ENCODE peak calls at places on chromosomes 12 and 14, in eight cellular contexts. One of them, this sample, is unnamed.

GRCh38 chr12:69392146-69392928 is 32.8 kb downstream of the YEATS4 start:
- DNase-seq in heart left ventricle: no peak
- DNase-seq in neural progenitor cell: no peak
- DNase-seq in CD8-positive, alpha-beta T cell: no peak
- DNase-seq in GM13977: peak
- DNase-seq in SK-N-SH: no peak
- DNase-seq in GM20000: peak
- DNase-seq in cardiac fibroblast: no peak
- DNase-seq in this sample: peak

GRCh38 chr12:29625359-29625953 is 128.0 kb upstream of the OVCH1 start:
- DNase-seq in neural progenitor cell: no peak
- DNase-seq in SK-N-SH: no peak
- DNase-seq in CD8-positive, alpha-beta T cell: no peak
- DNase-seq in GM13977: no peak
- DNase-seq in heart left ventricle: no peak
- DNase-seq in GM20000: no peak
- DNase-seq in cardiac fibroblast: peak
- DNase-seq in this sample: no peak

GRCh38 chr12:57745485-57745881 is 644 bp downstream of the TSPAN31 start:
- DNase-seq in GM20000: no peak
- DNase-seq in SK-N-SH: no peak
- DNase-seq in cardiac fibroblast: no peak
- DNase-seq in heart left ventricle: no peak
- DNase-seq in GM13977: no peak
- DNase-seq in neural progenitor cell: peak
- DNase-seq in CD8-positive, alpha-beta T cell: no peak
- DNase-seq in this sample: no peak

GRCh38 chr12:39341179-39341578 is 101.7 kb downstream of the KIF21A start:
- DNase-seq in CD8-positive, alpha-beta T cell: no peak
- DNase-seq in SK-N-SH: no peak
- DNase-seq in GM13977: peak
- DNase-seq in neural progenitor cell: no peak
- DNase-seq in heart left ventricle: no peak
- DNase-seq in cardiac fibroblast: no peak
- DNase-seq in GM20000: peak
- DNase-seq in this sample: peak

GRCh38 chr12:117875652-117876491 is 92.9 kb downstream of the KSR2 start:
- DNase-seq in heart left ventricle: no peak
- DNase-seq in GM13977: peak
- DNase-seq in neural progenitor cell: peak
- DNase-seq in cardiac fibroblast: peak
- DNase-seq in CD8-positive, alpha-beta T cell: peak
- DNase-seq in SK-N-SH: peak
- DNase-seq in GM20000: no peak
- DNase-seq in this sample: peak

GRCh38 chr12:74111688-74112360 is 425.8 kb upstream of the ATXN7L3B start:
- DNase-seq in cardiac fibroblast: no peak
- DNase-seq in GM20000: no peak
- DNase-seq in SK-N-SH: peak
- DNase-seq in heart left ventricle: no peak
- DNase-seq in GM13977: no peak
- DNase-seq in CD8-positive, alpha-beta T cell: no peak
- DNase-seq in neural progenitor cell: peak
- DNase-seq in this sample: peak

GRCh38 chr12:132620893-132621656 is 2.5 kb downstream of the P2RX2 start:
- DNase-seq in GM13977: no peak
- DNase-seq in SK-N-SH: no peak
- DNase-seq in cardiac fibroblast: no peak
- DNase-seq in neural progenitor cell: no peak
- DNase-seq in heart left ventricle: no peak
- DNase-seq in GM20000: no peak
- DNase-seq in CD8-positive, alpha-beta T cell: no peak
- DNase-seq in this sample: no peak

GRCh38 chr14:63727736-63728728 is at the start of gene SGPP1:
- DNase-seq in SK-N-SH: peak
- DNase-seq in cardiac fibroblast: peak
- DNase-seq in GM13977: peak
- DNase-seq in GM20000: peak
- DNase-seq in CD8-positive, alpha-beta T cell: peak
- DNase-seq in neural progenitor cell: peak
- DNase-seq in heart left ventricle: peak
- DNase-seq in this sample: peak

GRCh38 chr12:33427071-33427470 is 12.5 kb downstream of the SYT10 start:
- DNase-seq in GM13977: no peak
- DNase-seq in GM20000: no peak
- DNase-seq in heart left ventricle: no peak
- DNase-seq in cardiac fibroblast: no peak
- DNase-seq in SK-N-SH: no peak
- DNase-seq in neural progenitor cell: peak
- DNase-seq in CD8-positive, alpha-beta T cell: no peak
- DNase-seq in this sample: peak

GRCh38 chr14:89332031-89332430 is 85.0 kb downstream of the FOXN3 start:
- DNase-seq in GM20000: no peak
- DNase-seq in cardiac fibroblast: no peak
- DNase-seq in SK-N-SH: no peak
- DNase-seq in neural progenitor cell: no peak
- DNase-seq in CD8-positive, alpha-beta T cell: no peak
- DNase-seq in GM13977: no peak
- DNase-seq in heart left ventricle: no peak
- DNase-seq in this sample: peak

GRCh38 chr14:77002335-77002734 is 26.2 kb downstream of the IRF2BPL start:
- DNase-seq in neural progenitor cell: no peak
- DNase-seq in SK-N-SH: no peak
- DNase-seq in GM20000: no peak
- DNase-seq in cardiac fibroblast: no peak
- DNase-seq in CD8-positive, alpha-beta T cell: no peak
- DNase-seq in GM13977: no peak
- DNase-seq in heart left ventricle: no peak
- DNase-seq in this sample: no peak
- TF ChIP-seq CTCF in neural progenitor cell: no peak
- TF ChIP-seq CTCF in SK-N-SH: no peak
- TF ChIP-seq CTCF in GM20000: no peak
- TF ChIP-seq CTCF in cardiac fibroblast: no peak
- TF ChIP-seq CTCF in CD8-positive, alpha-beta T cell: no peak
- TF ChIP-seq CTCF in GM13977: no peak
- TF ChIP-seq CTCF in heart left ventricle: no peak
- TF ChIP-seq CTCF in this sample: no peak

GRCh38 chr14:30875788-30876053 is 1.4 kb downstream of the COCH start:
- DNase-seq in CD8-positive, alpha-beta T cell: no peak
- DNase-seq in neural progenitor cell: peak
- DNase-seq in cardiac fibroblast: no peak
- DNase-seq in GM13977: no peak
- DNase-seq in SK-N-SH: no peak
- DNase-seq in GM20000: no peak
- DNase-seq in heart left ventricle: no peak
- DNase-seq in this sample: no peak

GRCh38 chr14:30873308-30874119 is 845 bp upstream of the COCH start:
- DNase-seq in SK-N-SH: no peak
- DNase-seq in cardiac fibroblast: no peak
- DNase-seq in GM20000: no peak
- DNase-seq in neural progenitor cell: no peak
- DNase-seq in GM13977: no peak
- DNase-seq in heart left ventricle: no peak
- DNase-seq in CD8-positive, alpha-beta T cell: no peak
- DNase-seq in this sample: no peak

GRCh38 chr14:30872602-30873001 is 1.8 kb upstream of the COCH start:
- DNase-seq in GM20000: no peak
- DNase-seq in GM13977: no peak
- DNase-seq in SK-N-SH: no peak
- DNase-seq in heart left ventricle: no peak
- DNase-seq in neural progenitor cell: peak
- DNase-seq in CD8-positive, alpha-beta T cell: no peak
- DNase-seq in cardiac fibroblast: no peak
- DNase-seq in this sample: no peak

GRCh38 chr14:30874999-30875787 is 834 bp downstream of the COCH start:
- DNase-seq in CD8-positive, alpha-beta T cell: no peak
- DNase-seq in neural progenitor cell: peak
- DNase-seq in SK-N-SH: no peak
- DNase-seq in GM20000: peak
- DNase-seq in cardiac fibroblast: no peak
- DNase-seq in GM13977: peak
- DNase-seq in heart left ventricle: no peak
- DNase-seq in this sample: peak

GRCh38 chr14:30874120-30874998 is at the start of gene COCH:
- DNase-seq in GM20000: peak
- DNase-seq in neural progenitor cell: peak
- DNase-seq in cardiac fibroblast: no peak
- DNase-seq in CD8-positive, alpha-beta T cell: peak
- DNase-seq in GM13977: peak
- DNase-seq in SK-N-SH: peak
- DNase-seq in heart left ventricle: peak
- DNase-seq in this sample: peak
- TF ChIP-seq CTCF in GM20000: peak
- TF ChIP-seq CTCF in neural progenitor cell: peak
- TF ChIP-seq CTCF in cardiac fibroblast: no peak
- TF ChIP-seq CTCF in CD8-positive, alpha-beta T cell: no peak
- TF ChIP-seq CTCF in GM13977: peak
- TF ChIP-seq CTCF in SK-N-SH: peak
- TF ChIP-seq CTCF in heart left ventricle: peak
- TF ChIP-seq CTCF in this sample: peak

GRCh38 chr12:31117203-31118011 is 43.7 kb downstream of the DDX11 start:
- DNase-seq in GM13977: peak
- DNase-seq in GM20000: peak
- DNase-seq in neural progenitor cell: peak
- DNase-seq in SK-N-SH: peak
- DNase-seq in CD8-positive, alpha-beta T cell: peak
- DNase-seq in cardiac fibroblast: peak
- DNase-seq in heart left ventricle: no peak
- DNase-seq in this sample: peak
- TF ChIP-seq CTCF in GM13977: peak
- TF ChIP-seq CTCF in GM20000: peak
- TF ChIP-seq CTCF in neural progenitor cell: peak
- TF ChIP-seq CTCF in SK-N-SH: peak
- TF ChIP-seq CTCF in CD8-positive, alpha-beta T cell: peak
- TF ChIP-seq CTCF in cardiac fibroblast: peak
- TF ChIP-seq CTCF in heart left ventricle: peak
- TF ChIP-seq CTCF in this sample: peak

GRCh38 chr12:93902736-93903562 is 225.8 kb downstream of the CRADD start:
- DNase-seq in heart left ventricle: no peak
- DNase-seq in GM20000: no peak
- DNase-seq in CD8-positive, alpha-beta T cell: no peak
- DNase-seq in cardiac fibroblast: no peak
- DNase-seq in GM13977: no peak
- DNase-seq in neural progenitor cell: no peak
- DNase-seq in SK-N-SH: no peak
- DNase-seq in this sample: no peak
- TF ChIP-seq CTCF in heart left ventricle: no peak
- TF ChIP-seq CTCF in GM20000: no peak
- TF ChIP-seq CTCF in CD8-positive, alpha-beta T cell: no peak
- TF ChIP-seq CTCF in cardiac fibroblast: no peak
- TF ChIP-seq CTCF in GM13977: no peak
- TF ChIP-seq CTCF in neural progenitor cell: no peak
- TF ChIP-seq CTCF in SK-N-SH: no peak
- TF ChIP-seq CTCF in this sample: no peak

GRCh38 chr14:75981826-75982723 is at the start of gene TGFB3:
- DNase-seq in cardiac fibroblast: peak
- DNase-seq in CD8-positive, alpha-beta T cell: peak
- DNase-seq in heart left ventricle: peak
- DNase-seq in GM13977: peak
- DNase-seq in SK-N-SH: peak
- DNase-seq in neural progenitor cell: peak
- DNase-seq in GM20000: peak
- DNase-seq in this sample: peak

GRCh38 chr14:75982724-75983358 is 1.0 kb upstream of the TGFB3 start:
- DNase-seq in GM13977: peak
- DNase-seq in GM20000: no peak
- DNase-seq in SK-N-SH: no peak
- DNase-seq in neural progenitor cell: no peak
- DNase-seq in cardiac fibroblast: peak
- DNase-seq in CD8-positive, alpha-beta T cell: no peak
- DNase-seq in heart left ventricle: peak
- DNase-seq in this sample: no peak

GRCh38 chr14:75980856-75981255 is 939 bp downstream of the TGFB3 start:
- DNase-seq in heart left ventricle: peak
- DNase-seq in SK-N-SH: peak
- DNase-seq in cardiac fibroblast: peak
- DNase-seq in CD8-positive, alpha-beta T cell: no peak
- DNase-seq in GM13977: no peak
- DNase-seq in neural progenitor cell: no peak
- DNase-seq in GM20000: no peak
- DNase-seq in this sample: no peak

GRCh38 chr14:75979641-75980422 is 2.0 kb downstream of the TGFB3 start:
- DNase-seq in cardiac fibroblast: peak
- DNase-seq in GM20000: no peak
- DNase-seq in neural progenitor cell: no peak
- DNase-seq in CD8-positive, alpha-beta T cell: no peak
- DNase-seq in GM13977: no peak
- DNase-seq in SK-N-SH: peak
- DNase-seq in heart left ventricle: no peak
- DNase-seq in this sample: no peak

DNA sequence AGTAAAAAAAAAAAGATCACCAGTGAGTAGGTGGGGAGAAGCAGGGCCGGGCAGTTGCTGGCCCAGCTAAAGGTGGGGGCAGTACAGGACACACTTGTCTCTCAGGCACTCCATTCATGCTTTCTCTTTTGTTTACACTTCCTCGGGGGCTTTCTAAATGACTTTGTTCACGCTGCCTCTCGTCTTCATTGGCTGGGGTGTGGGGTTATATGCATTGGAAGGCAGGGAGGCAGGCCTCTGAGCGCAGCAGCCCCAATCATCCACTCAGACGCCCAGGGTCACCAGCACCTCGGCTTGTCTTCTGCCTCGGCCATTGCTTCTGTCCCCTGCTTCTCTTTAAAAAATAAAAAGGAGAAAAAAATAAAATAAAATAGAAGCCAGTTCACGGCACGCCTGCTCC is 369 bp downstream of the TGFB3 start:
- DNase-seq in cardiac fibroblast: no peak
- DNase-seq in GM13977: peak
- DNase-seq in GM20000: peak
- DNase-seq in CD8-positive, alpha-beta T cell: peak
- DNase-seq in SK-N-SH: no peak
- DNase-seq in neural progenitor cell: peak
- DNase-seq in heart left ventricle: no peak
- DNase-seq in this sample: peak
- TF ChIP-seq CTCF in cardiac fibroblast: no peak
- TF ChIP-seq CTCF in GM13977: no peak
- TF ChIP-seq CTCF in GM20000: no peak
- TF ChIP-seq CTCF in CD8-positive, alpha-beta T cell: no peak
- TF ChIP-seq CTCF in SK-N-SH: no peak
- TF ChIP-seq CTCF in neural progenitor cell: no peak
- TF ChIP-seq CTCF in heart left ventricle: no peak
- TF ChIP-seq CTCF in this sample: no peak

DNA sequence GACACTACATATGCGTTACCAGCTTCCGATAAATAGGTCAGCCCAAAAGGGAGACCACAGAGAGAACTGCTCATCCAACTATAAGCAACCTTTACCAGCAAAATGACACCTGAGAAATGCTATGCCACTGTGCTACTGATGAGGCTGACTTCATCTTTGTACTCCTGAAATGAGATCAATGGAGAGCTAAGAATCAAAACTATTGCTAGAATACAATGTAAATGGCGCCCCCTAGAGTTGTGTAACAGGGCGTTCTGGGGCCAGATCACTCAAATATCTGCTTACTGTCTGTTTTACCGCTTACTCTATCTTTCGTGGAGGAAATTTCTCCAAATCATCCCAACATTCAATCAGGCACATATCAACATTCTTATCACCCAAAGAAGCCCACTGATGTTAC is 4.6 kb downstream of the ZNF384 start:
- DNase-seq in GM20000: peak
- DNase-seq in heart left ventricle: no peak
- DNase-seq in neural progenitor cell: peak
- DNase-seq in GM13977: peak
- DNase-seq in cardiac fibroblast: peak
- DNase-seq in SK-N-SH: peak
- DNase-seq in CD8-positive, alpha-beta T cell: peak
- DNase-seq in this sample: peak
- TF ChIP-seq CTCF in GM20000: peak
- TF ChIP-seq CTCF in heart left ventricle: peak
- TF ChIP-seq CTCF in neural progenitor cell: peak
- TF ChIP-seq CTCF in GM13977: peak
- TF ChIP-seq CTCF in cardiac fibroblast: peak
- TF ChIP-seq CTCF in SK-N-SH: peak
- TF ChIP-seq CTCF in CD8-positive, alpha-beta T cell: peak
- TF ChIP-seq CTCF in this sample: peak

This sample was measured in GM12865.